ENCODE peak calls at places on chromosome 17, in five cellular contexts. W is WERI-Rb-1, G is lower lobe of right lung, M is heart right ventricle, O is transverse colon. S is an unnamed sample.

GRCh38 chr17:77611791-77612466 is 346.6 kb upstream of the TNRC6C start:
- DNase-seq in O (no peak), W (peak; percentile 3), G (no peak), M (no peak), S (no peak)

GRCh38 chr17:49986396-49987289 is 8.4 kb downstream of the DLX3 start:
- DNase-seq in M (no peak), G (no peak), O (no peak), W (no peak), S (no peak)

GRCh38 chr17:63685021-63685420 is 14.9 kb downstream of the LIMD2 start:
- DNase-seq in W (no peak), O (no peak), G (no peak), M (no peak), S (no peak)

GRCh38 chr17:51064061-51064735 is 56.5 kb downstream of the SPAG9 start:
- DNase-seq in G (no peak), M (no peak), W (no peak), O (no peak), S (no peak)

GRCh38 chr17:64747938-64748540 is 85.9 kb upstream of the SMURF2 start:
- DNase-seq in G (no peak), W (no peak), O (no peak), M (no peak), S (no peak)

GRCh38 chr17:18031955-18032354 is 7.0 kb downstream of the ATPAF2 start:
- DNase-seq in O (no peak), M (no peak), W (no peak), G (no peak), S (no peak)

GRCh38 chr17:2459917-2460271 is 51.8 kb downstream of the METTL16 start:
- DNase-seq in W (no peak), M (no peak), O (no peak), G (no peak), S (no peak)

GRCh38 chr17:42413464-42414040 is 9.5 kb downstream of the CAVIN1 start:
- DNase-seq in G (no peak), M (no peak), W (no peak), O (no peak), S (no peak)

GRCh38 chr17:35213412-35213925 is 19.3 kb upstream of the SLC35G3 start:
- DNase-seq in G (no peak), M (no peak), W (no peak), O (no peak), S (no peak)

GRCh38 chr17:3738562-3739295 is 15.0 kb downstream of the HASPIN start:
- DNase-seq in O (peak; percentile 68), G (peak; percentile 72), M (no peak), W (peak; percentile 61), S (no peak)

GRCh38 chr17:70848785-70849184 is 679.5 kb downstream of the KCNJ2 start:
- DNase-seq in O (no peak), W (no peak), G (no peak), M (no peak), S (no peak)

GRCh38 chr17:78779848-78780247 is 2.2 kb downstream of the CYTH1 start:
- DNase-seq in M (no peak), W (no peak), O (peak; percentile 65), G (no peak), S (no peak)

GRCh38 chr17:61219460-61219859 is 180.2 kb upstream of the TBX2 start:
- DNase-seq in G (no peak), M (peak; percentile 16), O (no peak), W (no peak), S (no peak)
- H3K27ac ChIP-seq in G (peak overlapping the region; percentile 66), M (peak overlapping the region; percentile 63), O (no peak overlapping the region), W (no peak overlapping the region), S (no peak overlapping the region)

GRCh38 chr17:82270651-82271050 is 2.8 kb downstream of the CSNK1D start:
- DNase-seq in G (no peak), W (no peak), O (no peak), M (no peak), S (no peak)

GRCh38 chr17:82271401-82271800 is 2.1 kb downstream of the CSNK1D start:
- DNase-seq in M (no peak), W (no peak), G (no peak), O (no peak), S (no peak)

GRCh38 chr17:82267575-82268379 is 5.7 kb downstream of the CSNK1D start:
- DNase-seq in O (peak; percentile 92), M (peak; percentile 91), G (peak; percentile 94), W (no peak), S (peak; percentile 97)

GRCh38 chr17:82269138-82269881 is 4.2 kb downstream of the CSNK1D start:
- DNase-seq in W (no peak), O (peak; percentile 64), M (no peak), G (no peak), S (no peak)

DNA sequence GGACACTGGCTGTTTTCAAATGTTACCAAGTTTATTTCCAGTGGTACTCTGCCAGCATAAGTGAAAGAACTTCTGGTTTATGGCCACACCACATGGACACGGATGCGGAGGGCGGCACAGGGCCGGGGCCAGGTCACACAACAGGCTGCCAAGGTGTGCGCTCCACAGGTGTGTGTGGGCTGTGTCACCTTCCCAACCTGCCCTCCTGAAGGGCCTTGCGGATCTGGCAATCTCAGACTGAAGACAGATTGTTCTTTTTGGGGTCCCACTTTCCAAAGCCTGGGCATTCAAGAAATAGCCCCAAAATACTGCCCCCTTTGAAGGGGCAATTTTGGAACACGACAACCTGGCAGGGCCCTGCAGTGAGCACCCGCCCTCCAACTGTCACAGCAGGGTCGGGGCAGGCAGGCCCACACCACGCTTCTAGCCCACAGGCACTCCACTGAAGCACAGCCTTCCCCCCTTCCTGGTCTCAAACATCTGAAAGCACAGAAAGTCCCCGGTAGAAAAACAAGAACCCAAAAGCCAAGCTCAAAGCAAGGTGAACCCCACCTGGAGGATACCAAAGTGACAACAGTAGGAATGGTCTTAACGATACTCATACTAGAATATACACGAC is 3.5 kb downstream of the CSNK1D start:
- DNase-seq in O (no peak), W (no peak), G (no peak), M (no peak), S (no peak)
- H3K36me3 ChIP-seq in O (peaks cover 6% of the 10 kb centered on the region), W (peaks cover 73% of the 10 kb centered on the region), G (peaks cover 67% of the 10 kb centered on the region), M (peaks cover 25% of the 10 kb centered on the region), S (peaks cover 22% of the 10 kb centered on the region)

DNA sequence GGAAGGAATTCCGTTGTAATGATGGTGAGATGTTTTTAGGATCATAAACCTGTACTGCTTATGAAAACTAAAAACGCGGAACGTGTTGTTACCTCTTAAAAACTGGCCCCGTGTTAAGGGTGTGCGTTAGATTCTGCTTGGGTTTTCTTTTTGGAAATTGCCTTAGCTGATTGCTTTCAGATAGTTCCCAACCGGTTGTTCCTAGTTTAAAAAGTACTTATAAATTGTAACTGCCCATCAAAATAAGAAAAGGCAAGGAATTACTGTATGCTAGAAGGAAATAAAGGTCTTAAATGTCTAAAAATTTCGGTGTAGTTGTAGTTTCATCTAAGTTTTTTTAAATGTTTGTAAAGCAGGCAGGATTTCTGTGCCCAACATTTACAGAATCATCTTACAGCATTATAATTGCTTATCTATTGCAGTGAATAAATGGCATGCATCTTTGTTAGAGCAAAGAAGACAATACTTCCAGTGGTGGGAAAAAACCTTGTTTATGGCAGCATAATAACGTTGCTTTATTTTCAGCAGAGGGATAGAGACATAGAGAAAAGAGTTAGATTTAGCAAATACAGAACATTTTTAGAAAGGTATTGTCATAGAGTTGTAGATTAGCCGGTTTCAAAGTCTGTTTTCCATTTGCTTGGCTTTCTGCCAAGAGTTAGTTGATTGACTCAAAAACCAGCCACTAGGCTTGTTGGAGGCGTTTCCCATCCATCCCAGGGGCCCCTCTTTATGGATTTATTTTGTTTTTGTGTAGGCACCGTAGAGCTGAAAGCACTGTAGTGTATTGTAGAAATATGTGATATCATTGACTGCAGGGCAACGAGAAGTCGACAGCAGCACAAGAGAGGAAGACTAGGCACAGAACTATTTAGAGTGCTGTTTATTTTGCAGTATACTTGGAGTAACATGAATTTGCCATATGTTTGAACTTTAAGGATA is 1.7 kb downstream of the PPM1D start:
- DNase-seq in W (peak; percentile 50), G (no peak), M (no peak), O (peak; percentile 60), S (peak; percentile 63)
- TF ChIP-seq CTCF in W (no peak), G (no peak), M (no peak), O (peak; percentile 6), S (no peak)

DNA sequence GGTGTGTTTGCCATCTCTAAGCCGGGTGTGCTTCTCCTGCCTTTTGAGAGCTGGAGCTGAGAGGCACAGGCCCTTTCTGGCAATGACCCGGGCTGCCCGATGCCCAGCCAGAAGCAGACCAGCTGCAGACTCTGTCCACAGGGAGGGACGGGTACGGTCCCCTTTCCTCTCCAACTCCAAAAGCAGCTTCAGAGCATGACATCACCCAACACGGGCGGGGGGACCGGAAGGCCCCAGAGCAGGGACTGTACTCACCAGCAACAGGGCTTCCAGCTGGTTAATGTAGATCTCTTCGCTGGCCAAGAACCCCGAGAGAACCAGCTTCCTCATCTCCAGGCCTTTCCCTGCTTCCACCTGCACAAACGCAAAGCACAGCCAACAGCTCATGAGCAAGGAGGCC is 79.4 kb downstream of the ABR start:
- DNase-seq in W (no peak), G (no peak), O (no peak), M (no peak), S (no peak)
- H3K27ac ChIP-seq in W (no peak overlapping the region), G (no peak overlapping the region), O (no peak overlapping the region), M (peak overlapping the region; percentile 60), S (peak overlapping the region; percentile 28)

DNA sequence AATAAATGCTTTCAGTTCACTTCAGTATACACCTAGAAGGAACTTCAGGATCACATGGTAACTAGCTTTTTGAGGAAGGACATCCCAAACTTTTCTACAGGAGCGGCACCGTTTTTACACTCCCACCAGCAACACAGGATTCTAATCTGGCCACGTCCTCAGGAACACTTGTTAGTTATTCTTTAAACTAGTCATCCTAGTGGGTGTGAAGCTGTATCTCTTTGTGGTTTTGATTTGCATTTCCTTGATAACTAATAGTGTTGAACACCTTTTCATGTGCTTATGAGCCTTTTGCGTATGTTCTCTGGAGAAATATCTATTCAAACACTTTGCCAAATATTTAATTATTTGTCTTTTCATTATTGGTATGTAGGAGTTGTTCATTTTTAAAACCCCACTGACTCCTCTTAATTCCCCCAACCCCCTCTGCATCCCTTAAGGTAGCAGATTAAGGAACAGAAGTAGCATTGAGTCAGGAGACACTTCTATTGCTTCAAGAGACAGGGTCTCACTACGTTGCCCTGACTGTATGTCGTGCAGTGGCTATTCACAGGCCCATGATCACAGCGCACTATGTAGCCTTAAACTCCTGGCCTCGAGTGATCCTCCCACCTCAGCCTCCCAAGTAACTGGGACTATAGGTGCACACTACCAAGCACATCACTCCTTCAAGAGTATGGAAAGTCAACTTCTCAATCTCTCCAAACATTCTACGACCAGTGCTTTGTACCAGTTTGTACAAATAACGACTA is 25.4 kb downstream of the YWHAE start:
- DNase-seq in O (no peak), G (no peak), M (no peak), W (no peak), S (no peak)
- H3K36me3 ChIP-seq in O (no peaks in the 10 kb centered on the region), G (peaks cover 38% of the 10 kb centered on the region), M (no peaks in the 10 kb centered on the region), W (peaks cover 82% of the 10 kb centered on the region), S (no peaks in the 10 kb centered on the region)

S was measured in right atrium auricular region.